ENCODE peak calls at places on chromosome 2, in ten cellular contexts. N is T-helper 1 cell, J is smooth muscle cell of the brain vasculature, B is A549, H is EH, W is MCF 10A, S is NCI-H1105, X is NAMALWA, E is sciatic nerve, C is NCI-H748 treated with DMSO at 0.1 percent for 48 hours. P is an unnamed sample.

GRCh38 chr2:42925742-42926437 is 133.5 kb upstream of the HAAO start:
- DNase-seq in N (no peak), J (no peak), B (no peak), H (peak; percentile 49), W (no peak), S (peak; percentile 15), X (no peak), E (no peak), C (peak; percentile 38), P (peak; percentile 41)

GRCh38 chr2:19456695-19457094 is 98.3 kb upstream of the OSR1 start:
- DNase-seq in N (no peak), J (no peak), B (no peak), H (no peak), W (no peak), S (no peak), X (no peak), E (no peak), C (no peak), P (no peak)

GRCh38 chr2:120435671-120436459 is 89.9 kb downstream of the INHBB start:
- DNase-seq in N (no peak), J (no peak), B (no peak), H (no peak), W (no peak), S (no peak), X (no peak), E (no peak), C (no peak), P (no peak)

GRCh38 chr2:69733338-69734039 is 8.4 kb upstream of the ANXA4 start:
- DNase-seq in N (no peak), J (no peak), B (no peak), H (no peak), W (no peak), S (no peak), X (no peak), E (no peak), C (no peak), P (no peak)

GRCh38 chr2:15965564-15966019 is 25.2 kb downstream of the MYCN start:
- DNase-seq in N (no peak), J (no peak), B (no peak), H (no peak), W (no peak), S (no peak), X (no peak), E (no peak), C (no peak), P (no peak)

GRCh38 chr2:17966793-17967192 is 88.3 kb downstream of the KCNS3 start:
- DNase-seq in N (no peak), J (no peak), B (no peak), H (no peak), W (no peak), S (no peak), X (peak; percentile 32), E (no peak), C (no peak), P (no peak)

GRCh38 chr2:68764781-68765385 is 30.3 kb downstream of the ARHGAP25 start:
- DNase-seq in N (no peak), J (no peak), B (no peak), H (no peak), W (no peak), S (no peak), X (no peak), E (no peak), C (no peak), P (no peak)

GRCh38 chr2:172090044-172090946 is 5.0 kb downstream of the DLX1 start:
- DNase-seq in N (no peak), J (no peak), B (no peak), H (no peak), W (no peak), S (no peak), X (no peak), E (no peak), C (no peak), P (no peak)

GRCh38 chr2:122481717-122482116 is 726.3 kb downstream of the TSN start:
- DNase-seq in N (no peak), J (no peak), B (no peak), H (no peak), W (no peak), S (no peak), X (peak; percentile 9), E (no peak), C (no peak), P (peak; percentile 4)

P was measured in astrocyte of the hippocampus.